ENCODE peak calls at places on chromosomes 16 and 17, in nine cellular contexts. One of them, this sample, is unnamed.

GRCh38 chr17:81235822-81236740 is 2.8 kb downstream of the TEPSIN start:
- DNase-seq in GM13976: no peak
- DNase-seq in GM13977: no peak
- DNase-seq in astrocyte of the spinal cord: no peak
- DNase-seq in GM20000: no peak
- DNase-seq in choroid plexus epithelial cell: no peak
- DNase-seq in progenitor cell of endocrine pancreas: no peak
- DNase-seq in astrocyte: no peak
- DNase-seq in uterus: no peak
- DNase-seq in this sample: no peak

GRCh38 chr17:38587956-38588771 is 17.6 kb downstream of the SRCIN1 start:
- DNase-seq in progenitor cell of endocrine pancreas: no peak
- DNase-seq in GM13977: no peak
- DNase-seq in astrocyte of the spinal cord: no peak
- DNase-seq in GM20000: no peak
- DNase-seq in choroid plexus epithelial cell: no peak
- DNase-seq in astrocyte: no peak
- DNase-seq in GM13976: no peak
- DNase-seq in uterus: no peak
- DNase-seq in this sample: no peak

GRCh38 chr16:68357923-68358322 is 47.1 kb downstream of the PRMT7 start:
- DNase-seq in uterus: no peak
- DNase-seq in GM13976: no peak
- DNase-seq in GM20000: no peak
- DNase-seq in astrocyte of the spinal cord: no peak
- DNase-seq in progenitor cell of endocrine pancreas: no peak
- DNase-seq in GM13977: no peak
- DNase-seq in choroid plexus epithelial cell: no peak
- DNase-seq in astrocyte: no peak
- DNase-seq in this sample: no peak

GRCh38 chr17:63826468-63827001 is 696 bp upstream of the PSMC5 start:
- DNase-seq in GM13977: no peak
- DNase-seq in progenitor cell of endocrine pancreas: no peak
- DNase-seq in astrocyte: no peak
- DNase-seq in choroid plexus epithelial cell: peak; percentile 67
- DNase-seq in GM13976: no peak
- DNase-seq in uterus: no peak
- DNase-seq in astrocyte of the spinal cord: peak; percentile 49
- DNase-seq in GM20000: no peak
- DNase-seq in this sample: peak; percentile 43

GRCh38 chr17:81980122-81980521 is 2.7 kb downstream of the ASPSCR1 start:
- DNase-seq in choroid plexus epithelial cell: no peak
- DNase-seq in uterus: no peak
- DNase-seq in progenitor cell of endocrine pancreas: no peak
- DNase-seq in astrocyte of the spinal cord: no peak
- DNase-seq in GM13976: no peak
- DNase-seq in astrocyte: no peak
- DNase-seq in GM20000: no peak
- DNase-seq in GM13977: no peak
- DNase-seq in this sample: no peak

GRCh38 chr17:31598921-31599571 is 207.6 kb downstream of the RAB11FIP4 start:
- DNase-seq in progenitor cell of endocrine pancreas: no peak
- DNase-seq in uterus: no peak
- DNase-seq in astrocyte of the spinal cord: no peak
- DNase-seq in GM20000: no peak
- DNase-seq in GM13977: no peak
- DNase-seq in choroid plexus epithelial cell: peak; percentile 43
- DNase-seq in astrocyte: no peak
- DNase-seq in GM13976: no peak
- DNase-seq in this sample: no peak

GRCh38 chr16:63466-63865 is 9.0 kb downstream of the RHBDF1 start:
- DNase-seq in astrocyte: no peak
- DNase-seq in GM13976: no peak
- DNase-seq in choroid plexus epithelial cell: no peak
- DNase-seq in progenitor cell of endocrine pancreas: no peak
- DNase-seq in GM13977: no peak
- DNase-seq in astrocyte of the spinal cord: no peak
- DNase-seq in uterus: no peak
- DNase-seq in GM20000: no peak
- DNase-seq in this sample: no peak

GRCh38 chr16:53043986-53044571 is 8.6 kb downstream of the CHD9NB start:
- DNase-seq in uterus: no peak
- DNase-seq in progenitor cell of endocrine pancreas: no peak
- DNase-seq in GM13976: no peak
- DNase-seq in astrocyte of the spinal cord: peak; percentile 18
- DNase-seq in GM13977: no peak
- DNase-seq in choroid plexus epithelial cell: peak; percentile 64
- DNase-seq in astrocyte: no peak
- DNase-seq in GM20000: no peak
- DNase-seq in this sample: no peak

GRCh38 chr16:79288046-79288445 is 312.5 kb downstream of the MAF start:
- DNase-seq in uterus: no peak
- DNase-seq in choroid plexus epithelial cell: no peak
- DNase-seq in astrocyte: no peak
- DNase-seq in progenitor cell of endocrine pancreas: no peak
- DNase-seq in GM13977: no peak
- DNase-seq in astrocyte of the spinal cord: no peak
- DNase-seq in GM13976: no peak
- DNase-seq in GM20000: no peak
- DNase-seq in this sample: no peak

GRCh38 chr17:79632432-79632735 is 21.5 kb upstream of the RBFOX3 start:
- DNase-seq in progenitor cell of endocrine pancreas: peak; percentile 4
- DNase-seq in choroid plexus epithelial cell: no peak
- DNase-seq in GM13977: no peak
- DNase-seq in uterus: no peak
- DNase-seq in GM20000: peak; percentile 6
- DNase-seq in astrocyte: no peak
- DNase-seq in astrocyte of the spinal cord: no peak
- DNase-seq in GM13976: no peak
- DNase-seq in this sample: no peak

GRCh38 chr16:81040837-81041236 is 5.2 kb downstream of the ATMIN start:
- DNase-seq in GM13976: no peak
- DNase-seq in uterus: no peak
- DNase-seq in astrocyte of the spinal cord: no peak
- DNase-seq in GM13977: no peak
- DNase-seq in GM20000: no peak
- DNase-seq in astrocyte: peak; percentile 16
- DNase-seq in choroid plexus epithelial cell: no peak
- DNase-seq in progenitor cell of endocrine pancreas: no peak
- DNase-seq in this sample: no peak

GRCh38 chr16:84535408-84535807 is 30.9 kb upstream of the MEAK7 start:
- DNase-seq in uterus: no peak
- DNase-seq in astrocyte: no peak
- DNase-seq in choroid plexus epithelial cell: no peak
- DNase-seq in GM13976: no peak
- DNase-seq in astrocyte of the spinal cord: no peak
- DNase-seq in progenitor cell of endocrine pancreas: no peak
- DNase-seq in GM13977: no peak
- DNase-seq in GM20000: no peak
- DNase-seq in this sample: no peak

GRCh38 chr17:28402844-28403243 is 3.2 kb downstream of the SLC46A1 start:
- DNase-seq in uterus: no peak
- DNase-seq in choroid plexus epithelial cell: no peak
- DNase-seq in GM20000: no peak
- DNase-seq in GM13976: no peak
- DNase-seq in GM13977: no peak
- DNase-seq in progenitor cell of endocrine pancreas: no peak
- DNase-seq in astrocyte: no peak
- DNase-seq in astrocyte of the spinal cord: no peak
- DNase-seq in this sample: no peak

GRCh38 chr17:7313028-7313889 is 1.9 kb downstream of the GPS2 start:
- DNase-seq in astrocyte of the spinal cord: no peak
- DNase-seq in progenitor cell of endocrine pancreas: no peak
- DNase-seq in GM20000: no peak
- DNase-seq in astrocyte: no peak
- DNase-seq in choroid plexus epithelial cell: no peak
- DNase-seq in GM13977: no peak
- DNase-seq in uterus: no peak
- DNase-seq in GM13976: no peak
- DNase-seq in this sample: no peak

GRCh38 chr17:35167666-35168065 is 20.0 kb downstream of the UNC45B start:
- DNase-seq in uterus: no peak
- DNase-seq in progenitor cell of endocrine pancreas: no peak
- DNase-seq in GM13976: no peak
- DNase-seq in astrocyte of the spinal cord: no peak
- DNase-seq in GM20000: no peak
- DNase-seq in astrocyte: no peak
- DNase-seq in GM13977: no peak
- DNase-seq in choroid plexus epithelial cell: peak; percentile 9
- DNase-seq in this sample: no peak

GRCh38 chr17:39628655-39629493 is 2.1 kb downstream of the PPP1R1B start:
- DNase-seq in uterus: no peak
- DNase-seq in GM13976: no peak
- DNase-seq in GM13977: no peak
- DNase-seq in astrocyte: no peak
- DNase-seq in astrocyte of the spinal cord: no peak
- DNase-seq in progenitor cell of endocrine pancreas: no peak
- DNase-seq in choroid plexus epithelial cell: no peak
- DNase-seq in GM20000: no peak
- DNase-seq in this sample: no peak

GRCh38 chr17:29840884-29841283 is 89.1 kb downstream of the SSH2 start:
- DNase-seq in astrocyte: peak; percentile 61
- DNase-seq in GM13976: no peak
- DNase-seq in GM13977: no peak
- DNase-seq in choroid plexus epithelial cell: peak; percentile 30
- DNase-seq in GM20000: no peak
- DNase-seq in astrocyte of the spinal cord: peak; percentile 42
- DNase-seq in progenitor cell of endocrine pancreas: no peak
- DNase-seq in uterus: no peak
- DNase-seq in this sample: no peak

GRCh38 chr16:79593074-79593531 is 7.4 kb downstream of the MAF start:
- DNase-seq in astrocyte of the spinal cord: no peak
- DNase-seq in GM20000: no peak
- DNase-seq in uterus: no peak
- DNase-seq in progenitor cell of endocrine pancreas: no peak
- DNase-seq in choroid plexus epithelial cell: peak; percentile 6
- DNase-seq in GM13976: no peak
- DNase-seq in GM13977: no peak
- DNase-seq in astrocyte: no peak
- DNase-seq in this sample: no peak

GRCh38 chr16:67305216-67306071 is 21.1 kb downstream of the KCTD19 start:
- DNase-seq in GM13977: no peak
- DNase-seq in progenitor cell of endocrine pancreas: no peak
- DNase-seq in uterus: no peak
- DNase-seq in astrocyte of the spinal cord: no peak
- DNase-seq in astrocyte: no peak
- DNase-seq in choroid plexus epithelial cell: no peak
- DNase-seq in GM13976: no peak
- DNase-seq in GM20000: no peak
- DNase-seq in this sample: no peak

GRCh38 chr17:62592305-62593099 is 35.0 kb upstream of the MRC2 start:
- DNase-seq in GM20000: no peak
- DNase-seq in astrocyte: peak; percentile 16
- DNase-seq in progenitor cell of endocrine pancreas: no peak
- DNase-seq in choroid plexus epithelial cell: peak; percentile 83
- DNase-seq in astrocyte of the spinal cord: peak; percentile 40
- DNase-seq in GM13977: no peak
- DNase-seq in uterus: no peak
- DNase-seq in GM13976: no peak
- DNase-seq in this sample: no peak
- TF ChIP-seq CTCF in GM20000: no peak
- TF ChIP-seq CTCF in astrocyte: no peak
- TF ChIP-seq CTCF in progenitor cell of endocrine pancreas: no peak
- TF ChIP-seq CTCF in choroid plexus epithelial cell: peak; percentile 41
- TF ChIP-seq CTCF in astrocyte of the spinal cord: peak; percentile 23
- TF ChIP-seq CTCF in GM13977: no peak
- TF ChIP-seq CTCF in uterus: no peak
- TF ChIP-seq CTCF in GM13976: no peak
- TF ChIP-seq CTCF in this sample: no peak

GRCh38 chr16:87347932-87348615 is 30.9 kb upstream of the C16orf95 start:
- DNase-seq in GM13977: no peak
- DNase-seq in GM13976: no peak
- DNase-seq in uterus: no peak
- DNase-seq in astrocyte of the spinal cord: no peak
- DNase-seq in progenitor cell of endocrine pancreas: no peak
- DNase-seq in GM20000: no peak
- DNase-seq in astrocyte: no peak
- DNase-seq in choroid plexus epithelial cell: no peak
- DNase-seq in this sample: no peak
- TF ChIP-seq CTCF in GM13977: no peak
- TF ChIP-seq CTCF in GM13976: no peak
- TF ChIP-seq CTCF in uterus: no peak
- TF ChIP-seq CTCF in astrocyte of the spinal cord: peak; percentile 8
- TF ChIP-seq CTCF in progenitor cell of endocrine pancreas: peak; percentile 10
- TF ChIP-seq CTCF in GM20000: no peak
- TF ChIP-seq CTCF in astrocyte: no peak
- TF ChIP-seq CTCF in choroid plexus epithelial cell: peak; percentile 7
- TF ChIP-seq CTCF in this sample: no peak

GRCh38 chr17:47821424-47822379 is at the start of gene OSBPL7:
- DNase-seq in uterus: peak; percentile 75
- DNase-seq in astrocyte of the spinal cord: peak; percentile 84
- DNase-seq in GM20000: peak; percentile 91
- DNase-seq in GM13977: peak; percentile 88
- DNase-seq in progenitor cell of endocrine pancreas: peak; percentile 39
- DNase-seq in choroid plexus epithelial cell: peak; percentile 80
- DNase-seq in astrocyte: peak; percentile 84
- DNase-seq in GM13976: peak; percentile 91
- DNase-seq in this sample: peak; percentile 59
- TF ChIP-seq CTCF in uterus: peak; percentile 40
- TF ChIP-seq CTCF in astrocyte of the spinal cord: peak; percentile 46
- TF ChIP-seq CTCF in GM20000: peak; percentile 62
- TF ChIP-seq CTCF in GM13977: peak; percentile 71
- TF ChIP-seq CTCF in progenitor cell of endocrine pancreas: no peak
- TF ChIP-seq CTCF in choroid plexus epithelial cell: peak; percentile 22
- TF ChIP-seq CTCF in astrocyte: no peak
- TF ChIP-seq CTCF in GM13976: peak; percentile 77
- TF ChIP-seq CTCF in this sample: no peak

GRCh38 chr16:57734925-57735754 is 430 bp upstream of the KATNB1 start:
- DNase-seq in GM13976: peak; percentile 99
- DNase-seq in uterus: peak; percentile 97
- DNase-seq in GM20000: peak; percentile 98
- DNase-seq in astrocyte: peak; percentile 100
- DNase-seq in astrocyte of the spinal cord: peak; percentile 100
- DNase-seq in progenitor cell of endocrine pancreas: peak; percentile 97
- DNase-seq in choroid plexus epithelial cell: peak; percentile 100
- DNase-seq in GM13977: peak; percentile 98
- DNase-seq in this sample: peak; percentile 97

GRCh38 chr16:57738844-57739243 is 3.3 kb downstream of the KATNB1 start:
- DNase-seq in GM13977: no peak
- DNase-seq in choroid plexus epithelial cell: no peak
- DNase-seq in uterus: no peak
- DNase-seq in astrocyte: no peak
- DNase-seq in astrocyte of the spinal cord: no peak
- DNase-seq in progenitor cell of endocrine pancreas: no peak
- DNase-seq in GM20000: no peak
- DNase-seq in GM13976: no peak
- DNase-seq in this sample: no peak

GRCh38 chr16:57734308-57734924 is 1.2 kb upstream of the KATNB1 start:
- DNase-seq in astrocyte of the spinal cord: no peak
- DNase-seq in astrocyte: no peak
- DNase-seq in GM13977: no peak
- DNase-seq in GM20000: no peak
- DNase-seq in choroid plexus epithelial cell: no peak
- DNase-seq in GM13976: no peak
- DNase-seq in progenitor cell of endocrine pancreas: no peak
- DNase-seq in uterus: no peak
- DNase-seq in this sample: no peak

GRCh38 chr16:57735755-57736418 is at the start of gene KATNB1:
- DNase-seq in astrocyte of the spinal cord: no peak
- DNase-seq in GM13976: no peak
- DNase-seq in GM13977: no peak
- DNase-seq in astrocyte: peak; percentile 7
- DNase-seq in uterus: no peak
- DNase-seq in progenitor cell of endocrine pancreas: no peak
- DNase-seq in choroid plexus epithelial cell: peak; percentile 24
- DNase-seq in GM20000: no peak
- DNase-seq in this sample: no peak

GRCh38 chr16:57736419-57737281 is 1.1 kb downstream of the KATNB1 start:
- DNase-seq in astrocyte: peak; percentile 77
- DNase-seq in GM20000: no peak
- DNase-seq in astrocyte of the spinal cord: peak; percentile 73
- DNase-seq in progenitor cell of endocrine pancreas: no peak
- DNase-seq in uterus: no peak
- DNase-seq in choroid plexus epithelial cell: peak; percentile 84
- DNase-seq in GM13977: no peak
- DNase-seq in GM13976: no peak
- DNase-seq in this sample: peak; percentile 51
- TF ChIP-seq CTCF in astrocyte: no peak
- TF ChIP-seq CTCF in GM20000: no peak
- TF ChIP-seq CTCF in astrocyte of the spinal cord: peak; percentile 32
- TF ChIP-seq CTCF in progenitor cell of endocrine pancreas: peak; percentile 23
- TF ChIP-seq CTCF in uterus: no peak
- TF ChIP-seq CTCF in choroid plexus epithelial cell: peak; percentile 41
- TF ChIP-seq CTCF in GM13977: peak; percentile 14
- TF ChIP-seq CTCF in GM13976: peak; percentile 38
- TF ChIP-seq CTCF in this sample: no peak

This sample was measured in endothelial cell.